ENCODE peak calls at places on chromosomes 3 and 15, in five cellular contexts. V is breast epithelium, F is GM06990, C is lower lobe of right lung, S is cardiac fibroblast. W is an unnamed sample.

GRCh38 chr3:132879651-132880050 is 157.4 kb upstream of the NPHP3 start:
- DNase-seq in F (no peak), S (no peak), V (no peak), C (no peak), W (no peak)

GRCh38 chr15:81299630-81300273 is 24.2 kb downstream of the STARD5 start:
- DNase-seq in S (no peak), F (no peak), V (no peak), C (no peak), W (no peak)

GRCh38 chr3:43307226-43307625 is 20.9 kb downstream of the SNRK start:
- DNase-seq in S (no peak), F (no peak), C (no peak), V (no peak), W (no peak)

GRCh38 chr3:185779461-185779860 is 45.4 kb downstream of the IGF2BP2 start:
- DNase-seq in F (no peak), S (no peak), V (no peak), C (no peak), W (no peak)

GRCh38 chr3:108062051-108062450 is 28.8 kb downstream of the CD47 start:
- DNase-seq in C (no peak), V (no peak), F (peak; percentile 28), S (no peak), W (no peak)

GRCh38 chr3:50167069-50167781 is 12.1 kb downstream of the SEMA3F start:
- DNase-seq in C (no peak), S (no peak), F (no peak), V (no peak), W (peak; percentile 84)

GRCh38 chr3:29512620-29513019 is 231.7 kb downstream of the RBMS3 start:
- DNase-seq in S (no peak), C (no peak), F (no peak), V (no peak), W (no peak)

GRCh38 chr15:80856809-80857377 is 77.7 kb downstream of the CEMIP start:
- DNase-seq in V (peak; percentile 57), S (no peak), F (no peak), C (peak; percentile 70), W (peak; percentile 22)

GRCh38 chr3:82145742-82146141 is 384.3 kb upstream of the GBE1 start:
- DNase-seq in V (no peak), F (no peak), S (no peak), C (no peak), W (peak; percentile 12)

GRCh38 chr3:184635126-184635525 is 73.5 kb downstream of the EPHB3 start:
- DNase-seq in V (no peak), F (no peak), C (peak; percentile 69), S (no peak), W (no peak)

GRCh38 chr3:9301798-9302197 is 52.4 kb upstream of the SRGAP3 start:
- DNase-seq in F (no peak), V (no peak), C (no peak), S (no peak), W (peak; percentile 92)

GRCh38 chr3:74883690-74884089 is 269.2 kb upstream of the CNTN3 start:
- DNase-seq in V (no peak), S (peak; percentile 30), C (no peak), F (no peak), W (peak; percentile 15)

GRCh38 chr3:89851974-89852621 is 744.7 kb downstream of the EPHA3 start:
- DNase-seq in F (no peak), S (peak; percentile 54), V (no peak), C (no peak), W (peak; percentile 43)
- TF ChIP-seq CTCF in F (no peak), S (peak; percentile 66), V (no peak), C (peak; percentile 32), W (peak; percentile 72)

DNA sequence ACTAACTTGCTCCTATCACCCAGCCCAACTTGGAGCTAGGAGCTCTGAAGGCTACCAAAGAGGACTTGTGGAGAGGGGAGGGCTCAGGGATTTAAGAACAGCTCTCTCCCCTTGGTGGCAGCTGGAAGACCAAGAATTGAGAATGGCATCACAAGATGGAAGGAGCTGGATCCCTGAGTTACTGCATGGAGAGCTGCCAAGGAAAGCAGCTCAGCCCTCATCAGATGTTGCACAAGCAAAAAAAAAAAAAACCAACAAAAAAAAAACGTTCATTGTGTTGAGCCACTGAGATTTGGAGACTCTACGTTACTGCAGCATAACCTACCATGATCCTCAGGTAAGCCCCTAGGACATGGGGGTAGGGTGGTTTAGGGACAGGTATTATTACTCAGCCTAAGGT is 41.0 kb downstream of the ITGB5 start:
- DNase-seq in V (no peak), F (no peak), S (peak; percentile 92), C (no peak), W (peak; percentile 54)
- H3K4me3 ChIP-seq in V (no peak overlapping the region), F (no peak overlapping the region), S (no peak overlapping the region), C (no peak overlapping the region), W (no peak overlapping the region)

GRCh38 chr3:182682263-182683229 is 110.8 kb upstream of the ATP11B start:
- DNase-seq in C (peak; percentile 59), S (peak; percentile 36), V (no peak), F (peak; percentile 84), W (peak; percentile 57)
- TF ChIP-seq CTCF in C (peak; percentile 31), S (peak; percentile 2), V (no peak), F (peak; percentile 19), W (no peak)

DNA sequence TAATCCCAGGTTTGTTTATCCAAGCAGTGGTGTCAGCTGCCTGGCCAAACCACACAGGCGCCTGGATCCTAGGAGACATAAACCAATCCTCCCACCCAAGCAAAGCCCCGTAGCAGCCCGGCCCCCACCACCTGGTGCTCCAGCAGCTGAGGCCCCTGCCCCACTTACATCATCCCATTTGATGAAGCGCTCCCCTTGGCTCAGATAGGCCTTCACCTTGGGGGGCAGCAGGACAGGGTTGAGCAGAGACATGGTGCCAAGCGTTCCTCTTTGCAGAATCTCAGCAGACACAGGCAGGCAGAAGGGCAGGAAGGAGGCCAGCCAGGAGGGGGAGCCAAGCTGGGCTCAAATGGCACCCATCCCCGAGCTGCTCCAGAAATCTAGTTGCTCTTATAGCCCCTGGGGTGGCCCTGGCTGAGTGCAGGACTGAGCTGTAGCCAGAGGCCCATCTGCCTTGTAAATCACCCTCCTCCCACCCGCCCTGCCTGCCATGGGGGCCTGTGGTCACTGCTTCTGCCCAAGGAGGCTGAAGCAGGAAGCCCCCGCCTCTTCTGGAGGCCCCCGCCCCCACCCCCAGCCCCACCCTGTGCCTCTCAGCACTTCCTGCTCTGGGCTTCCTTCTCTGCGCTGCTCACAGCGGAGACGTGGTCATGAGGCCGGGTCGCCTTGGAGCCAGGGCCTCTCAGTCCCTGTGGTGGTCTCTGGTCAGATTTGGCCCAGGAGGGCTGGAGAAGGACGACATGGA is at the start of gene PLCB2:
- DNase-seq in V (no peak), S (no peak), C (peak; percentile 76), F (peak; percentile 65), W (no peak)
- H3K4me3 ChIP-seq in V (peak within 1 kb of the TSS; percentile 45), S (no peak within 1 kb of the TSS), C (peak within 1 kb of the TSS; percentile 55), F (peak within 1 kb of the TSS; percentile 71), W (no peak within 1 kb of the TSS)